ENCODE peak calls at places on chromosomes 12 and 14, in ten cellular contexts. U, C, M, F, V, J, P, Y, W and X are unnamed samples.

GRCh38 chr14:24071144-24071697 is at the start of gene CPNE6:
- DNase-seq in U (no peak), C (no peak), M (no peak), F (no peak), V (no peak), J (no peak), P (no peak), Y (no peak), W (no peak), X (peak)

GRCh38 chr14:95620659-95621059 is 65.6 kb upstream of the TCL1B start:
- DNase-seq in U (no peak), C (no peak), M (peak), F (no peak), V (no peak), J (no peak), P (peak), Y (no peak), W (no peak), X (no peak)

GRCh38 chr14:69107407-69108003 is 45.4 kb downstream of the DCAF5 start:
- DNase-seq in U (peak), C (peak), M (no peak), F (peak), V (peak), J (peak), P (no peak), Y (peak), W (no peak), X (no peak)

GRCh38 chr12:104279164-104279563 is 24.4 kb upstream of the EID3 start:
- DNase-seq in U (no peak), C (no peak), M (no peak), F (no peak), V (no peak), J (no peak), P (no peak), Y (no peak), W (no peak), X (no peak)

GRCh38 chr12:89154743-89155530 is 197.4 kb downstream of the DUSP6 start:
- DNase-seq in U (no peak), C (no peak), M (no peak), F (no peak), V (no peak), J (no peak), P (no peak), Y (no peak), W (no peak), X (no peak)

GRCh38 chr12:43315961-43316360 is 236.0 kb downstream of the ADAMTS20 start:
- DNase-seq in U (no peak), C (no peak), M (no peak), F (no peak), V (no peak), J (no peak), P (no peak), Y (no peak), W (no peak), X (no peak)

GRCh38 chr12:132886529-132887477 is 602 bp downstream of the CHFR start:
- DNase-seq in U (no peak), C (peak), M (peak), F (peak), V (no peak), J (peak), P (peak), Y (no peak), W (no peak), X (no peak)

GRCh38 chr14:28142400-28143015 is 624.1 kb upstream of the FOXG1 start:
- DNase-seq in U (no peak), C (no peak), M (no peak), F (peak), V (peak), J (no peak), P (no peak), Y (no peak), W (no peak), X (no peak)

GRCh38 chr12:26345471-26346003 is 150.2 kb downstream of the SSPN start:
- DNase-seq in U (no peak), C (no peak), M (no peak), F (no peak), V (no peak), J (no peak), P (no peak), Y (peak), W (no peak), X (no peak)

GRCh38 chr12:29023436-29024076 is 125.5 kb upstream of the FAR2 start:
- DNase-seq in U (no peak), C (no peak), M (no peak), F (no peak), V (no peak), J (no peak), P (no peak), Y (no peak), W (no peak), X (no peak)

GRCh38 chr14:97603201-97603600 is 806.0 kb downstream of the VRK1 start:
- DNase-seq in U (no peak), C (no peak), M (no peak), F (no peak), V (no peak), J (no peak), P (no peak), Y (peak), W (peak), X (no peak)

GRCh38 chr12:31929140-31929526 is 30.1 kb upstream of the RESF1 start:
- DNase-seq in U (no peak), C (no peak), M (no peak), F (no peak), V (no peak), J (no peak), P (no peak), Y (no peak), W (no peak), X (no peak)

GRCh38 chr12:126233625-126234024 is 1168.4 kb downstream of the AACS start:
- DNase-seq in U (peak), C (no peak), M (no peak), F (no peak), V (no peak), J (no peak), P (no peak), Y (no peak), W (no peak), X (no peak)

GRCh38 chr12:126518596-126519200 is 1453.5 kb downstream of the AACS start:
- DNase-seq in U (no peak), C (no peak), M (no peak), F (no peak), V (no peak), J (no peak), P (no peak), Y (no peak), W (no peak), X (no peak)

GRCh38 chr14:44945264-44945663 is 16.5 kb downstream of the KLHL28 start:
- DNase-seq in U (no peak), C (peak), M (no peak), F (no peak), V (no peak), J (no peak), P (no peak), Y (no peak), W (no peak), X (no peak)

GRCh38 chr12:109902866-109903265 is 2.8 kb downstream of the TCHP start:
- DNase-seq in U (no peak), C (no peak), M (no peak), F (no peak), V (no peak), J (no peak), P (no peak), Y (no peak), W (no peak), X (no peak)

GRCh38 chr14:49581209-49581960 is 4.8 kb downstream of the RPS29 start:
- DNase-seq in U (no peak), C (no peak), M (no peak), F (no peak), V (no peak), J (no peak), P (no peak), Y (no peak), W (no peak), X (no peak)

GRCh38 chr14:50381823-50382287 is 14.8 kb downstream of the CDKL1 start:
- DNase-seq in U (no peak), C (no peak), M (no peak), F (no peak), V (no peak), J (no peak), P (no peak), Y (no peak), W (no peak), X (no peak)

GRCh38 chr14:25048170-25049126 is 1.5 kb downstream of the STXBP6 start:
- DNase-seq in U (no peak), C (peak), M (no peak), F (no peak), V (no peak), J (peak), P (no peak), Y (no peak), W (no peak), X (peak)

GRCh38 chr12:34397591-34398365 is 375.5 kb downstream of the ALG10 start:
- DNase-seq in U (peak), C (no peak), M (no peak), F (no peak), V (peak), J (peak), P (no peak), Y (no peak), W (no peak), X (peak)

GRCh38 chr14:85535316-85535715 is 5.4 kb downstream of the FLRT2 start:
- DNase-seq in U (no peak), C (peak), M (no peak), F (no peak), V (no peak), J (no peak), P (no peak), Y (no peak), W (no peak), X (no peak)

GRCh38 chr12:40141996-40142395 is 36.1 kb upstream of the SLC2A13 start:
- DNase-seq in U (no peak), C (no peak), M (no peak), F (no peak), V (no peak), J (no peak), P (no peak), Y (no peak), W (no peak), X (no peak)

GRCh38 chr12:2450553-2450952 is 344.2 kb upstream of the FKBP4 start:
- DNase-seq in U (no peak), C (no peak), M (no peak), F (no peak), V (no peak), J (no peak), P (no peak), Y (no peak), W (no peak), X (no peak)

GRCh38 chr14:51014625-51015024 is 70.3 kb upstream of the PYGL start:
- DNase-seq in U (no peak), C (peak), M (no peak), F (no peak), V (no peak), J (no peak), P (no peak), Y (no peak), W (no peak), X (no peak)

GRCh38 chr14:95609398-95609990 is 74.6 kb downstream of the GLRX5 start:
- DNase-seq in U (peak), C (peak), M (peak), F (peak), V (peak), J (no peak), P (peak), Y (no peak), W (no peak), X (no peak)

GRCh38 chr12:57069522-57069921 is 9.1 kb downstream of the NEMP1 start:
- DNase-seq in U (peak), C (peak), M (no peak), F (peak), V (peak), J (peak), P (no peak), Y (peak), W (peak), X (peak)

GRCh38 chr12:31234053-31234835 is 91.7 kb downstream of the SINHCAF start:
- DNase-seq in U (no peak), C (no peak), M (no peak), F (peak), V (no peak), J (no peak), P (no peak), Y (no peak), W (no peak), X (no peak)

GRCh38 chr12:75823475-75823874 is 208.1 kb downstream of the PHLDA1 start:
- DNase-seq in U (no peak), C (peak), M (no peak), F (no peak), V (no peak), J (no peak), P (no peak), Y (no peak), W (no peak), X (no peak)

GRCh38 chr14:32814721-32815120 is 124.0 kb upstream of the NPAS3 start:
- DNase-seq in U (no peak), C (no peak), M (no peak), F (no peak), V (no peak), J (no peak), P (no peak), Y (no peak), W (no peak), X (no peak)

GRCh38 chr14:89417111-89417468 is at the start of gene FOXN3:
- DNase-seq in U (peak), C (peak), M (peak), F (peak), V (peak), J (peak), P (peak), Y (peak), W (peak), X (peak)

GRCh38 chr14:93317836-93318807 is 14.7 kb downstream of the BTBD7 start:
- DNase-seq in U (no peak), C (peak), M (peak), F (no peak), V (no peak), J (no peak), P (no peak), Y (no peak), W (no peak), X (no peak)

GRCh38 chr14:50237448-50237847 is 6.1 kb upstream of the SOS2 start:
- DNase-seq in U (no peak), C (no peak), M (no peak), F (no peak), V (no peak), J (no peak), P (no peak), Y (no peak), W (no peak), X (no peak)

GRCh38 chr12:58593557-58594304 is 326.6 kb downstream of the LRIG3 start:
- DNase-seq in U (no peak), C (no peak), M (no peak), F (no peak), V (no peak), J (no peak), P (no peak), Y (no peak), W (no peak), X (no peak)

GRCh38 chr12:125683748-125684381 is 618.6 kb downstream of the AACS start:
- DNase-seq in U (peak), C (no peak), M (no peak), F (no peak), V (no peak), J (no peak), P (peak), Y (peak), W (no peak), X (peak)

GRCh38 chr14:93764211-93764659 is 24.1 kb downstream of the PRIMA1 start:
- DNase-seq in U (no peak), C (peak), M (no peak), F (no peak), V (no peak), J (peak), P (no peak), Y (no peak), W (no peak), X (no peak)

GRCh38 chr12:45966486-45966885 is 23.9 kb downstream of the SCAF11 start:
- DNase-seq in U (no peak), C (peak), M (peak), F (no peak), V (no peak), J (no peak), P (no peak), Y (no peak), W (no peak), X (no peak)

GRCh38 chr12:51086933-51087332 is 3.5 kb upstream of the CSRNP2 start:
- DNase-seq in U (no peak), C (no peak), M (no peak), F (no peak), V (no peak), J (no peak), P (no peak), Y (no peak), W (no peak), X (no peak)